ENCODE peak calls at places on chromosomes 7 and 10, in seven cellular contexts. K is neural progenitor cell, U is PC-3, A is fibroblast of lung, R is HCT116, V is GM23248, W is neuronal stem cell. T is an unnamed sample.

GRCh38 chr10:132893090-132893489 is 49.3 kb downstream of the CFAP46 start:
- DNase-seq in K (no peak), U (no peak), A (no peak), R (no peak), V (no peak), W (no peak), T (no peak)

GRCh38 chr10:6204341-6205191 is 1.8 kb downstream of the PFKFB3 start:
- DNase-seq in K (peak), U (peak), A (peak), R (no peak), V (peak), W (peak), T (no peak)

GRCh38 chr10:69786791-69787190 is 14.9 kb upstream of the COL13A1 start:
- DNase-seq in K (peak), U (peak), A (peak), R (no peak), V (peak), W (no peak), T (no peak)

GRCh38 chr10:100793055-100793454 is 47.7 kb downstream of the PAX2 start:
- DNase-seq in K (peak), U (no peak), A (no peak), R (no peak), V (no peak), W (no peak), T (no peak)

GRCh38 chr7:34900891-34901493 is 136.3 kb downstream of the DPY19L1 start:
- DNase-seq in K (peak), U (no peak), A (no peak), R (peak), V (no peak), W (no peak), T (no peak)

GRCh38 chr7:157224627-157225026 is 85.9 kb downstream of the UBE3C start:
- DNase-seq in K (no peak), U (peak), A (peak), R (no peak), V (peak), W (no peak), T (peak)

GRCh38 chr7:12524794-12525386 is 45.6 kb upstream of the SCIN start:
- DNase-seq in K (peak), U (peak), A (peak), R (peak), V (peak), W (peak), T (peak)

GRCh38 chr7:130734525-130735272 is 692 bp upstream of the KLF14 start:
- DNase-seq in K (no peak), U (no peak), A (no peak), R (no peak), V (no peak), W (no peak), T (no peak)

GRCh38 chr10:133273534-133274143 is 3.0 kb downstream of the ADAM8 start:
- DNase-seq in K (no peak), U (no peak), A (no peak), R (no peak), V (no peak), W (no peak), T (no peak)

GRCh38 chr10:71694039-71694471 is 25.5 kb downstream of the C10orf105 start:
- DNase-seq in K (no peak), U (no peak), A (no peak), R (no peak), V (no peak), W (no peak), T (no peak)

GRCh38 chr7:106205621-106206222 is 79.1 kb downstream of the NAMPT start:
- DNase-seq in K (no peak), U (no peak), A (peak), R (no peak), V (peak), W (no peak), T (no peak)

GRCh38 chr7:50141854-50142253 is 48.8 kb upstream of the ZPBP start:
- DNase-seq in K (no peak), U (no peak), A (no peak), R (peak), V (no peak), W (no peak), T (no peak)

GRCh38 chr10:63681965-63682704 is 160.9 kb downstream of the REEP3 start:
- DNase-seq in K (no peak), U (peak), A (peak), R (no peak), V (peak), W (no peak), T (no peak)

GRCh38 chr10:42981358-42982236 is 95.3 kb upstream of the RET start:
- DNase-seq in K (no peak), U (no peak), A (no peak), R (no peak), V (no peak), W (no peak), T (no peak)

GRCh38 chr7:132249591-132249971 is 326.7 kb downstream of the PLXNA4 start:
- DNase-seq in K (peak), U (peak), A (peak), R (no peak), V (peak), W (no peak), T (peak)

GRCh38 chr10:1142596-1142995 is 86.4 kb downstream of the WDR37 start:
- DNase-seq in K (peak), U (no peak), A (no peak), R (no peak), V (no peak), W (no peak), T (no peak)

GRCh38 chr7:138030679-138031351 is 28.9 kb upstream of the CREB3L2 start:
- DNase-seq in K (no peak), U (no peak), A (peak), R (no peak), V (peak), W (no peak), T (peak)

GRCh38 chr10:59372543-59372942 is 10.2 kb upstream of the FAM13C start:
- DNase-seq in K (no peak), U (no peak), A (peak), R (no peak), V (peak), W (no peak), T (peak)

GRCh38 chr7:16345979-16346958 is 75.1 kb downstream of the CRPPA start:
- DNase-seq in K (no peak), U (peak), A (peak), R (peak), V (peak), W (no peak), T (no peak)

GRCh38 chr10:83820033-83820432 is 319.3 kb upstream of the GHITM start:
- DNase-seq in K (no peak), U (no peak), A (no peak), R (no peak), V (no peak), W (no peak), T (no peak)

GRCh38 chr10:24331457-24331856 is 122.5 kb downstream of the KIAA1217 start:
- DNase-seq in K (no peak), U (peak), A (peak), R (no peak), V (no peak), W (no peak), T (peak)

GRCh38 chr7:497346-497745 is 22.3 kb downstream of the PDGFA start:
- DNase-seq in K (no peak), U (no peak), A (no peak), R (no peak), V (no peak), W (no peak), T (no peak)

GRCh38 chr10:122062831-122063674 is 74.1 kb downstream of the TACC2 start:
- DNase-seq in K (peak), U (peak), A (peak), R (peak), V (peak), W (peak), T (peak)

GRCh38 chr10:114604357-114605129 is 53.5 kb downstream of the ABLIM1 start:
- DNase-seq in K (no peak), U (no peak), A (no peak), R (no peak), V (peak), W (no peak), T (no peak)
- H2AFZ ChIP-seq in K (no peak), U (no peak), A (no peak), R (no peak), V (no peak), W (no peak), T (no peak)

GRCh38 chr10:11604742-11605650 is 6.5 kb downstream of the USP6NL start:
- DNase-seq in K (no peak), U (no peak), A (no peak), R (no peak), V (no peak), W (no peak), T (no peak)
- H3K9ac ChIP-seq in K (no peak), U (no peak), A (no peak), R (no peak), V (no peak), W (no peak), T (no peak)

GRCh38 chr7:80434043-80434442 is 77.8 kb downstream of the GNAT3 start:
- DNase-seq in K (no peak), U (no peak), A (no peak), R (no peak), V (no peak), W (no peak), T (no peak)
- H2AFZ ChIP-seq in K (no peak), U (no peak), A (no peak), R (no peak), V (no peak), W (no peak), T (no peak)

GRCh38 chr7:92633211-92633906 is 43.2 kb upstream of the FAM133B start:
- DNase-seq in K (no peak), U (peak), A (peak), R (peak), V (peak), W (no peak), T (no peak)

GRCh38 chr7:92632791-92633190 is 42.6 kb upstream of the FAM133B start:
- DNase-seq in K (no peak), U (no peak), A (no peak), R (no peak), V (no peak), W (no peak), T (no peak)

GRCh38 chr7:92631067-92631829 is 41.1 kb upstream of the FAM133B start:
- DNase-seq in K (no peak), U (no peak), A (no peak), R (no peak), V (no peak), W (no peak), T (no peak)

GRCh38 chr7:92629779-92630178 is 39.6 kb upstream of the FAM133B start:
- DNase-seq in K (no peak), U (no peak), A (no peak), R (no peak), V (no peak), W (no peak), T (no peak)

GRCh38 chr7:92631830-92632487 is 41.8 kb upstream of the FAM133B start:
- DNase-seq in K (no peak), U (no peak), A (no peak), R (no peak), V (peak), W (no peak), T (no peak)
- H3K9ac ChIP-seq in K (no peak), U (no peak), A (no peak), R (no peak), V (no peak), W (no peak), T (no peak)

T was measured in trophoblast cell.